ENCODE peak calls at places on chromosome 1, in seven cellular contexts. One of them, this sample, is unnamed.

GRCh38 chr1:160711528-160712311 is at the start of gene CD48:
- DNase-seq in cardiac muscle cell: no peak
- DNase-seq in retinal pigment epithelial cell: no peak
- DNase-seq in astrocyte of the cerebellum: no peak
- DNase-seq in bronchial epithelial cell: no peak
- DNase-seq in astrocyte of the spinal cord: no peak
- DNase-seq in GM23338: no peak
- DNase-seq in this sample: no peak

GRCh38 chr1:185672719-185673360 is 61.4 kb upstream of the HMCN1 start:
- DNase-seq in cardiac muscle cell: no peak
- DNase-seq in retinal pigment epithelial cell: no peak
- DNase-seq in astrocyte of the cerebellum: no peak
- DNase-seq in bronchial epithelial cell: no peak
- DNase-seq in astrocyte of the spinal cord: no peak
- DNase-seq in GM23338: no peak
- DNase-seq in this sample: no peak

GRCh38 chr1:78176448-78176847 is 130.7 kb downstream of the GIPC2 start:
- DNase-seq in cardiac muscle cell: peak
- DNase-seq in retinal pigment epithelial cell: no peak
- DNase-seq in astrocyte of the cerebellum: peak
- DNase-seq in bronchial epithelial cell: peak
- DNase-seq in astrocyte of the spinal cord: peak
- DNase-seq in GM23338: no peak
- DNase-seq in this sample: no peak

GRCh38 chr1:208238710-208239517 is 5.3 kb downstream of the PLXNA2 start:
- DNase-seq in cardiac muscle cell: peak
- DNase-seq in retinal pigment epithelial cell: no peak
- DNase-seq in astrocyte of the cerebellum: no peak
- DNase-seq in bronchial epithelial cell: peak
- DNase-seq in astrocyte of the spinal cord: peak
- DNase-seq in GM23338: peak
- DNase-seq in this sample: no peak

GRCh38 chr1:1281533-1282321 is 1.5 kb downstream of the SCNN1D start:
- DNase-seq in cardiac muscle cell: peak
- DNase-seq in retinal pigment epithelial cell: no peak
- DNase-seq in astrocyte of the cerebellum: no peak
- DNase-seq in bronchial epithelial cell: peak
- DNase-seq in astrocyte of the spinal cord: no peak
- DNase-seq in GM23338: no peak
- DNase-seq in this sample: peak

GRCh38 chr1:89622895-89623294 is 10.0 kb upstream of the LRRC8C start:
- DNase-seq in cardiac muscle cell: peak
- DNase-seq in retinal pigment epithelial cell: no peak
- DNase-seq in astrocyte of the cerebellum: no peak
- DNase-seq in bronchial epithelial cell: peak
- DNase-seq in astrocyte of the spinal cord: no peak
- DNase-seq in GM23338: no peak
- DNase-seq in this sample: no peak

GRCh38 chr1:176696109-176696508 is 233.1 kb downstream of the PAPPA2 start:
- DNase-seq in cardiac muscle cell: no peak
- DNase-seq in retinal pigment epithelial cell: peak
- DNase-seq in astrocyte of the cerebellum: no peak
- DNase-seq in bronchial epithelial cell: peak
- DNase-seq in astrocyte of the spinal cord: peak
- DNase-seq in GM23338: peak
- DNase-seq in this sample: no peak

GRCh38 chr1:202501281-202501680 is 152.8 kb downstream of the PPP1R12B start:
- DNase-seq in cardiac muscle cell: peak
- DNase-seq in retinal pigment epithelial cell: no peak
- DNase-seq in astrocyte of the cerebellum: peak
- DNase-seq in bronchial epithelial cell: peak
- DNase-seq in astrocyte of the spinal cord: peak
- DNase-seq in GM23338: peak
- DNase-seq in this sample: no peak

GRCh38 chr1:73839922-73840321 is 358.1 kb downstream of the LRRIQ3 start:
- DNase-seq in cardiac muscle cell: peak
- DNase-seq in retinal pigment epithelial cell: no peak
- DNase-seq in astrocyte of the cerebellum: no peak
- DNase-seq in bronchial epithelial cell: peak
- DNase-seq in astrocyte of the spinal cord: peak
- DNase-seq in GM23338: peak
- DNase-seq in this sample: peak

GRCh38 chr1:59391216-59392179 is 94.6 kb downstream of the FGGY start:
- DNase-seq in cardiac muscle cell: no peak
- DNase-seq in retinal pigment epithelial cell: no peak
- DNase-seq in astrocyte of the cerebellum: no peak
- DNase-seq in bronchial epithelial cell: no peak
- DNase-seq in astrocyte of the spinal cord: no peak
- DNase-seq in GM23338: no peak
- DNase-seq in this sample: no peak

GRCh38 chr1:24233684-24234600 is 46.9 kb upstream of the IFNLR1 start:
- DNase-seq in cardiac muscle cell: peak
- DNase-seq in retinal pigment epithelial cell: no peak
- DNase-seq in astrocyte of the cerebellum: peak
- DNase-seq in bronchial epithelial cell: no peak
- DNase-seq in astrocyte of the spinal cord: peak
- DNase-seq in GM23338: peak
- DNase-seq in this sample: no peak

GRCh38 chr1:33008051-33008914 is 28.4 kb downstream of the AK2 start:
- DNase-seq in cardiac muscle cell: peak
- DNase-seq in retinal pigment epithelial cell: no peak
- DNase-seq in astrocyte of the cerebellum: no peak
- DNase-seq in bronchial epithelial cell: peak
- DNase-seq in astrocyte of the spinal cord: no peak
- DNase-seq in GM23338: no peak
- DNase-seq in this sample: no peak

GRCh38 chr1:110403805-110404204 is 3.7 kb downstream of the LAMTOR5 start:
- DNase-seq in cardiac muscle cell: no peak
- DNase-seq in retinal pigment epithelial cell: no peak
- DNase-seq in astrocyte of the cerebellum: no peak
- DNase-seq in bronchial epithelial cell: no peak
- DNase-seq in astrocyte of the spinal cord: no peak
- DNase-seq in GM23338: no peak
- DNase-seq in this sample: no peak

GRCh38 chr1:14340244-14340800 is 258.2 kb upstream of the KAZN start:
- DNase-seq in cardiac muscle cell: peak
- DNase-seq in retinal pigment epithelial cell: peak
- DNase-seq in astrocyte of the cerebellum: no peak
- DNase-seq in bronchial epithelial cell: no peak
- DNase-seq in astrocyte of the spinal cord: no peak
- DNase-seq in GM23338: no peak
- DNase-seq in this sample: no peak

GRCh38 chr1:2251363-2251762 is 23.2 kb downstream of the SKI start:
- DNase-seq in cardiac muscle cell: no peak
- DNase-seq in retinal pigment epithelial cell: no peak
- DNase-seq in astrocyte of the cerebellum: no peak
- DNase-seq in bronchial epithelial cell: no peak
- DNase-seq in astrocyte of the spinal cord: no peak
- DNase-seq in GM23338: no peak
- DNase-seq in this sample: peak

GRCh38 chr1:44672254-44672955 is 1.9 kb downstream of the TMEM53 start:
- DNase-seq in cardiac muscle cell: peak
- DNase-seq in retinal pigment epithelial cell: no peak
- DNase-seq in astrocyte of the cerebellum: peak
- DNase-seq in bronchial epithelial cell: peak
- DNase-seq in astrocyte of the spinal cord: peak
- DNase-seq in GM23338: peak
- DNase-seq in this sample: no peak

GRCh38 chr1:80594013-80594412 is 1206.7 kb upstream of the ADGRL2 start:
- DNase-seq in cardiac muscle cell: no peak
- DNase-seq in retinal pigment epithelial cell: no peak
- DNase-seq in astrocyte of the cerebellum: no peak
- DNase-seq in bronchial epithelial cell: peak
- DNase-seq in astrocyte of the spinal cord: no peak
- DNase-seq in GM23338: no peak
- DNase-seq in this sample: no peak

GRCh38 chr1:212401838-212402582 is 12.7 kb downstream of the PACC1 start:
- DNase-seq in cardiac muscle cell: peak
- DNase-seq in retinal pigment epithelial cell: no peak
- DNase-seq in astrocyte of the cerebellum: no peak
- DNase-seq in bronchial epithelial cell: peak
- DNase-seq in astrocyte of the spinal cord: peak
- DNase-seq in GM23338: no peak
- DNase-seq in this sample: no peak

GRCh38 chr1:109490029-109490933 is 3.6 kb upstream of the CYB561D1 start:
- DNase-seq in cardiac muscle cell: peak
- DNase-seq in retinal pigment epithelial cell: no peak
- DNase-seq in astrocyte of the cerebellum: peak
- DNase-seq in bronchial epithelial cell: peak
- DNase-seq in astrocyte of the spinal cord: peak
- DNase-seq in GM23338: peak
- DNase-seq in this sample: peak

GRCh38 chr1:240352769-240353168 is 259.2 kb downstream of the GREM2 start:
- DNase-seq in cardiac muscle cell: peak
- DNase-seq in retinal pigment epithelial cell: no peak
- DNase-seq in astrocyte of the cerebellum: no peak
- DNase-seq in bronchial epithelial cell: peak
- DNase-seq in astrocyte of the spinal cord: peak
- DNase-seq in GM23338: no peak
- DNase-seq in this sample: no peak

GRCh38 chr1:204338997-204339396 is 20.7 kb downstream of the PLEKHA6 start:
- DNase-seq in cardiac muscle cell: no peak
- DNase-seq in retinal pigment epithelial cell: no peak
- DNase-seq in astrocyte of the cerebellum: no peak
- DNase-seq in bronchial epithelial cell: no peak
- DNase-seq in astrocyte of the spinal cord: no peak
- DNase-seq in GM23338: no peak
- DNase-seq in this sample: no peak

DNA sequence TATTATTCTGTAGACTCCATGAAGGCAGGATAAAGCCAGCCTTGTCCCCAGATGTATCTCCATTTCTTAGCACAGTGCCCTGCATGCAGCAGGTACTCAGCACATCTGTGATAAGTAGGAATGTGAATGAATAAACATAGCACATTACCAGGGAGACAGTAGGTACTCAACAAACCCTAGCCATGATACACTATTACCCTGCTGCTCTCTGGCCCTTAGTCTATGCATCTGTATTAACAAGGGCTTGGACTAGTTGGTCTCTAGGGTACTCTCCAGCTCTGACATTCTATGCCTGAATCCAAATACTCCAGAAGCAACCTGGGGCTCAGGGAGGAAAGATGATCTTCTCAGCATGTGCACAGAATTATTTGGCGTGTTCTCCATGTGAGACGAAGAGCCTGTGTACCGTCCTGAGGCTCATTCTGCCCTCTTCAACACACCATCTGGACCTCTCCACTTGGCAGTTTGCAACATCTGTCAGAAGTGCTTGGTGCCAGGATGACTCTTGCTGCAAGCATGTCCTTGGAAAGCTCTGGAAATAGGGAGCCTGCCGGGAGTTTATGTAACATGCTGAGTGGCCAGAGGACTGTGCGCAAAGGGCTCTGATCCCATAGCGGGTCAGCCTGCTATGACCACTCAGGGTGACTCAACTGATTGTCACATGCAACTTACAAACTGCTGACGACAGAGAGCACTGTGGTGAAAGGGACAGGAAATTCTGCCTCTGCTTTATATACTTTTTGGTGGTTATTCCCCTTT is 228.2 kb upstream of the USP24 start:
- DNase-seq in cardiac muscle cell: peak
- DNase-seq in retinal pigment epithelial cell: peak
- DNase-seq in astrocyte of the cerebellum: peak
- DNase-seq in bronchial epithelial cell: peak
- DNase-seq in astrocyte of the spinal cord: peak
- DNase-seq in GM23338: no peak
- DNase-seq in this sample: peak
- TF ChIP-seq CTCF in cardiac muscle cell: no peak
- TF ChIP-seq CTCF in retinal pigment epithelial cell: no peak
- TF ChIP-seq CTCF in astrocyte of the cerebellum: no peak
- TF ChIP-seq CTCF in bronchial epithelial cell: no peak
- TF ChIP-seq CTCF in astrocyte of the spinal cord: no peak
- TF ChIP-seq CTCF in GM23338: no peak
- TF ChIP-seq CTCF in this sample: no peak

DNA sequence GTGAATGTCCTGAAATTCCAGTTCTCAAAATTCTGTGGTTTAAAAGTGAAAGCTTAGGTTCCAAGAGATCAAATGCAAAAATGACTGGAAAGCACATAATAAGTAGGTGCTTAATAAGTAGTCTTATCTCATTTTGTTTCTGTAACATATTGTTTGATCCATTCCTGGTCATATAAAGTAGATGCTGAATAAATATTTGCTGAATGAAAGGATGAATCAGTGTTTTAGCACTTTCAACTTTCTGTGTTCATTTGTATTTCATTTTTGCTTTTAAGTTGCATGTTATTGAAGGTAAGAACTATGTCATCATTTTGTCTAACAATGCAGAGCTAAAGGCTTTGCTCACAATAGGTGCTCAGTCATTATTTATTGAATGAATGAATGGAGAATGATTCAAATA is 6.3 kb downstream of the MAST2 start:
- DNase-seq in cardiac muscle cell: no peak
- DNase-seq in retinal pigment epithelial cell: no peak
- DNase-seq in astrocyte of the cerebellum: no peak
- DNase-seq in bronchial epithelial cell: no peak
- DNase-seq in astrocyte of the spinal cord: no peak
- DNase-seq in GM23338: no peak
- DNase-seq in this sample: no peak
- TF ChIP-seq CTCF in cardiac muscle cell: no peak
- TF ChIP-seq CTCF in retinal pigment epithelial cell: no peak
- TF ChIP-seq CTCF in astrocyte of the cerebellum: no peak
- TF ChIP-seq CTCF in bronchial epithelial cell: no peak
- TF ChIP-seq CTCF in astrocyte of the spinal cord: no peak
- TF ChIP-seq CTCF in GM23338: no peak
- TF ChIP-seq CTCF in this sample: no peak

DNA sequence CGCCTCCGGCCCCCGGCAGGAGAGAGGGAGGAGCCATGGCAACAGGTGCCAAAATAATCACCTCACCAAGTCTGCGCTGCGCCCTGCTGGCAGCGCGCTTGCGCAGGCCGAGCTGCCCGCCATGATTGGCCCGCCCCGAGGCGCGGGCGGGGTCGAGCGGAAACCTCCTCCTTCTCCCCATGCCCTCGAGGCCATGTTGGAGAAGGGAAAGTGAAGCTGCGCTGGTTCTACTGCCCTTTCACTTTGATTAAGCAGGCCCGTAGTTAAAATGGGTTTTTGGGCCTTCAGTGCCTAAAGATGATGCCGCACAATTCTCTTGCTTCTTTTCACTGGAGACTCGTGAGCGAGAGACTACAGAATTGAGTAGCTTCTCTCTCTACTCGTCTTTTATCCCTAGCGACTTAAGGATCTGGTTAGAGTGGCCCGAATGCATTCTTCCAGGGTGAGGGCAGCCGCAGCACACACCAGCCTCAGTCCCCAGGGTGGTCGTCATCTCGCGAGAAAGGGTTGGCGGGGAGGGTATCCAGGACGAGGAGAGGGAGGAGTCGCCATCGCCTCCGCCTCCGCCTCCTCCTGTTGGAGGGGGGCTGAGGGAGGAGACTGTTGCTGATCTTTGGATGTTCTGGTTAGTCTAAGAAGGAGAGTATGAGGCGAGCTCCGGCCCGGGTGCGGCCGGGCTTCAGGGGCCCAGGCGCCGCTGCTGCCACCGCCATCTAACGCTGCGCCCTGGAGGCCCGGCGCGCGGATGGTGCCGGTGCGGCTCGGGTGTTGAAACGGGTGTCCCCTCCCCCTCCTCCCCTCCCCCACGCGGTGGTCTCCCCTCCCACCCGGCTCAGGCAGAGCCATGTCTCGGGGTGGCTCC is at the start of gene DCAF6:
- DNase-seq in cardiac muscle cell: peak
- DNase-seq in retinal pigment epithelial cell: peak
- DNase-seq in astrocyte of the cerebellum: peak
- DNase-seq in bronchial epithelial cell: peak
- DNase-seq in astrocyte of the spinal cord: peak
- DNase-seq in GM23338: peak
- DNase-seq in this sample: peak
- TF ChIP-seq CTCF in cardiac muscle cell: no peak
- TF ChIP-seq CTCF in retinal pigment epithelial cell: no peak
- TF ChIP-seq CTCF in astrocyte of the cerebellum: no peak
- TF ChIP-seq CTCF in bronchial epithelial cell: no peak
- TF ChIP-seq CTCF in astrocyte of the spinal cord: no peak
- TF ChIP-seq CTCF in GM23338: no peak
- TF ChIP-seq CTCF in this sample: no peak

GRCh38 chr1:222794656-222795474 is 20.0 kb upstream of the DISP1 start:
- DNase-seq in cardiac muscle cell: no peak
- DNase-seq in retinal pigment epithelial cell: no peak
- DNase-seq in astrocyte of the cerebellum: no peak
- DNase-seq in bronchial epithelial cell: no peak
- DNase-seq in astrocyte of the spinal cord: no peak
- DNase-seq in GM23338: no peak
- DNase-seq in this sample: no peak
- TF ChIP-seq CTCF in cardiac muscle cell: no peak
- TF ChIP-seq CTCF in retinal pigment epithelial cell: peak
- TF ChIP-seq CTCF in astrocyte of the cerebellum: no peak
- TF ChIP-seq CTCF in bronchial epithelial cell: peak
- TF ChIP-seq CTCF in astrocyte of the spinal cord: peak
- TF ChIP-seq CTCF in GM23338: peak
- TF ChIP-seq CTCF in this sample: no peak